ENCODE peak calls at places on chromosomes 16 and 17, in five cellular contexts. G is stimulated activated effector memory CD8-positive, alpha-beta T cell treated with anti-CD3 and anti-CD28 coated beads, Interleukin-12 subunit alpha, Interleukin-12 subunit beta, amount 100 ng/mL, for 72 hours; X is Right ventricle myocardium superior; B is coronary artery; D is aorta. H is an unnamed sample.

GRCh38 chr16:4052801-4053662 is 63.2 kb downstream of the ADCY9 start:
- DNase-seq in G (no peak), X (peak), B (no peak), D (peak), H (no peak)

GRCh38 chr16:84603115-84603816 is 14.6 kb downstream of the COTL1 start:
- DNase-seq in G (no peak), X (peak), B (peak), D (peak), H (peak)

GRCh38 chr17:8056232-8056975 is 17.5 kb downstream of the ALOX15B start:
- DNase-seq in G (peak), X (peak), B (peak), D (peak), H (peak)

GRCh38 chr17:35930211-35931065 is at the start of gene RDM1:
- DNase-seq in G (peak), X (peak), B (no peak), D (peak), H (no peak)

GRCh38 chr17:57086069-57086930 is 1.3 kb downstream of the AKAP1 start:
- DNase-seq in G (peak), X (peak), B (no peak), D (peak), H (no peak)

GRCh38 chr16:53817812-53818211 is 113.9 kb downstream of the FTO start:
- DNase-seq in G (no peak), X (no peak), B (no peak), D (no peak), H (no peak)

GRCh38 chr17:41689497-41690299 is 1.0 kb downstream of the EIF1 start:
- DNase-seq in G (peak), X (no peak), B (no peak), D (no peak), H (no peak)

GRCh38 chr17:35244345-35245195 is 1.7 kb downstream of the SLFN5 start:
- DNase-seq in G (peak), X (peak), B (peak), D (peak), H (peak)

GRCh38 chr16:22141746-22142145 is 20.6 kb upstream of the SDR42E2 start:
- DNase-seq in G (no peak), X (no peak), B (no peak), D (no peak), H (no peak)

GRCh38 chr17:74599531-74599939 is 7.5 kb upstream of the CD300LD start:
- DNase-seq in G (no peak), X (peak), B (no peak), D (peak), H (no peak)